ENCODE peak calls at places on chromosomes 6 and 20, in five cellular contexts. One of them, this sample, is unnamed.

GRCh38 chr20:53036992-53037391 is 64.8 kb downstream of the TSHZ2 start:
- DNase-seq in GM23338: no peak
- DNase-seq in A172: no peak
- DNase-seq in NCI-H526: no peak
- DNase-seq in kidney tubule cell: peak
- DNase-seq in this sample: no peak

GRCh38 chr6:46098678-46099077 is 31.1 kb upstream of the ENPP4 start:
- DNase-seq in GM23338: no peak
- DNase-seq in A172: no peak
- DNase-seq in NCI-H526: peak
- DNase-seq in kidney tubule cell: peak
- DNase-seq in this sample: no peak

GRCh38 chr6:149483849-149484635 is 772 bp downstream of the ZC3H12D start:
- DNase-seq in GM23338: no peak
- DNase-seq in A172: no peak
- DNase-seq in NCI-H526: no peak
- DNase-seq in kidney tubule cell: no peak
- DNase-seq in this sample: no peak

GRCh38 chr6:116072368-116072767 is 11.7 kb upstream of the FRK start:
- DNase-seq in GM23338: no peak
- DNase-seq in A172: no peak
- DNase-seq in NCI-H526: no peak
- DNase-seq in kidney tubule cell: no peak
- DNase-seq in this sample: peak

GRCh38 chr6:51468704-51469103 is 618.7 kb downstream of the PKHD1 start:
- DNase-seq in GM23338: no peak
- DNase-seq in A172: no peak
- DNase-seq in NCI-H526: no peak
- DNase-seq in kidney tubule cell: no peak
- DNase-seq in this sample: no peak

GRCh38 chr6:19715166-19715558 is 122.0 kb upstream of the ID4 start:
- DNase-seq in GM23338: peak
- DNase-seq in A172: peak
- DNase-seq in NCI-H526: no peak
- DNase-seq in kidney tubule cell: peak
- DNase-seq in this sample: peak

GRCh38 chr6:100809346-100809745 is 71.8 kb downstream of the ASCC3 start:
- DNase-seq in GM23338: no peak
- DNase-seq in A172: no peak
- DNase-seq in NCI-H526: no peak
- DNase-seq in kidney tubule cell: no peak
- DNase-seq in this sample: no peak

GRCh38 chr6:84346372-84346771 is 118.9 kb upstream of the CEP162 start:
- DNase-seq in GM23338: peak
- DNase-seq in A172: no peak
- DNase-seq in NCI-H526: no peak
- DNase-seq in kidney tubule cell: no peak
- DNase-seq in this sample: no peak

GRCh38 chr6:168150551-168151444 is 71.8 kb upstream of the FRMD1 start:
- DNase-seq in GM23338: peak
- DNase-seq in A172: no peak
- DNase-seq in NCI-H526: peak
- DNase-seq in kidney tubule cell: peak
- DNase-seq in this sample: no peak

GRCh38 chr20:23659989-23660837 is 22.5 kb upstream of the CST3 start:
- DNase-seq in GM23338: no peak
- DNase-seq in A172: no peak
- DNase-seq in NCI-H526: no peak
- DNase-seq in kidney tubule cell: peak
- DNase-seq in this sample: no peak

GRCh38 chr6:1738682-1739081 is 129.0 kb downstream of the FOXC1 start:
- DNase-seq in GM23338: no peak
- DNase-seq in A172: no peak
- DNase-seq in NCI-H526: no peak
- DNase-seq in kidney tubule cell: no peak
- DNase-seq in this sample: no peak

GRCh38 chr20:59585714-59586404 is 18.5 kb upstream of the PHACTR3 start:
- DNase-seq in GM23338: no peak
- DNase-seq in A172: no peak
- DNase-seq in NCI-H526: no peak
- DNase-seq in kidney tubule cell: no peak
- DNase-seq in this sample: no peak

GRCh38 chr6:161608771-161609170 is 334.9 kb upstream of the AGPAT4 start:
- DNase-seq in GM23338: no peak
- DNase-seq in A172: no peak
- DNase-seq in NCI-H526: no peak
- DNase-seq in kidney tubule cell: no peak
- DNase-seq in this sample: no peak

GRCh38 chr20:61802721-61803311 is 262.9 kb downstream of the TAF4 start:
- DNase-seq in GM23338: no peak
- DNase-seq in A172: no peak
- DNase-seq in NCI-H526: no peak
- DNase-seq in kidney tubule cell: no peak
- DNase-seq in this sample: no peak

GRCh38 chr6:135270676-135271536 is 89.8 kb downstream of the MYB start:
- DNase-seq in GM23338: peak
- DNase-seq in A172: no peak
- DNase-seq in NCI-H526: no peak
- DNase-seq in kidney tubule cell: peak
- DNase-seq in this sample: no peak

GRCh38 chr20:4835244-4836177 is 113.8 kb downstream of the PRND start:
- DNase-seq in GM23338: no peak
- DNase-seq in A172: no peak
- DNase-seq in NCI-H526: no peak
- DNase-seq in kidney tubule cell: no peak
- DNase-seq in this sample: no peak

GRCh38 chr20:62382306-62383198 is 4.4 kb upstream of the RPS21 start:
- DNase-seq in GM23338: peak
- DNase-seq in A172: peak
- DNase-seq in NCI-H526: peak
- DNase-seq in kidney tubule cell: peak
- DNase-seq in this sample: peak

GRCh38 chr6:142548571-142548970 is 246.8 kb downstream of the ADGRG6 start:
- DNase-seq in GM23338: no peak
- DNase-seq in A172: no peak
- DNase-seq in NCI-H526: no peak
- DNase-seq in kidney tubule cell: peak
- DNase-seq in this sample: no peak

GRCh38 chr6:160510199-160510598 is 153.9 kb downstream of the LPA start:
- DNase-seq in GM23338: no peak
- DNase-seq in A172: peak
- DNase-seq in NCI-H526: no peak
- DNase-seq in kidney tubule cell: no peak
- DNase-seq in this sample: no peak

GRCh38 chr20:23142162-23143050 is 56.3 kb upstream of the CD93 start:
- DNase-seq in GM23338: no peak
- DNase-seq in A172: no peak
- DNase-seq in NCI-H526: no peak
- DNase-seq in kidney tubule cell: no peak
- DNase-seq in this sample: no peak

GRCh38 chr6:67184405-67184804 is 1450.7 kb upstream of the ADGRB3 start:
- DNase-seq in GM23338: no peak
- DNase-seq in A172: no peak
- DNase-seq in NCI-H526: no peak
- DNase-seq in kidney tubule cell: no peak
- DNase-seq in this sample: no peak

GRCh38 chr6:57262901-57263694 is 41.0 kb upstream of the RAB23 start:
- DNase-seq in GM23338: no peak
- DNase-seq in A172: peak
- DNase-seq in NCI-H526: no peak
- DNase-seq in kidney tubule cell: no peak
- DNase-seq in this sample: peak

GRCh38 chr20:46131396-46131795 is 13.3 kb downstream of the CD40 start:
- DNase-seq in GM23338: no peak
- DNase-seq in A172: no peak
- DNase-seq in NCI-H526: no peak
- DNase-seq in kidney tubule cell: no peak
- DNase-seq in this sample: no peak

GRCh38 chr6:46010771-46011170 is 4.9 kb downstream of the CLIC5 start:
- DNase-seq in GM23338: no peak
- DNase-seq in A172: no peak
- DNase-seq in NCI-H526: no peak
- DNase-seq in kidney tubule cell: peak
- DNase-seq in this sample: no peak

GRCh38 chr6:118706702-118707101 is 55.3 kb upstream of the CEP85L start:
- DNase-seq in GM23338: peak
- DNase-seq in A172: no peak
- DNase-seq in NCI-H526: no peak
- DNase-seq in kidney tubule cell: peak
- DNase-seq in this sample: peak

GRCh38 chr6:157608221-157609075 is 214.6 kb upstream of the SNX9 start:
- DNase-seq in GM23338: no peak
- DNase-seq in A172: no peak
- DNase-seq in NCI-H526: no peak
- DNase-seq in kidney tubule cell: no peak
- DNase-seq in this sample: no peak

GRCh38 chr20:29741894-29742698 is 1515.4 kb upstream of the DEFB115 start:
- DNase-seq in GM23338: no peak
- DNase-seq in A172: no peak
- DNase-seq in NCI-H526: no peak
- DNase-seq in kidney tubule cell: no peak
- DNase-seq in this sample: no peak

GRCh38 chr20:59515013-59515905 is 89.1 kb upstream of the PHACTR3 start:
- DNase-seq in GM23338: peak
- DNase-seq in A172: peak
- DNase-seq in NCI-H526: peak
- DNase-seq in kidney tubule cell: peak
- DNase-seq in this sample: peak

GRCh38 chr20:64191002-64191401 is 26.8 kb downstream of the MYT1 start:
- DNase-seq in GM23338: no peak
- DNase-seq in A172: no peak
- DNase-seq in NCI-H526: no peak
- DNase-seq in kidney tubule cell: no peak
- DNase-seq in this sample: no peak

GRCh38 chr6:43725643-43726580 is 38.3 kb upstream of the MRPS18A start:
- DNase-seq in GM23338: no peak
- DNase-seq in A172: no peak
- DNase-seq in NCI-H526: no peak
- DNase-seq in kidney tubule cell: no peak
- DNase-seq in this sample: no peak

GRCh38 chr6:169427856-169428255 is 174.2 kb upstream of the THBS2 start:
- DNase-seq in GM23338: peak
- DNase-seq in A172: no peak
- DNase-seq in NCI-H526: no peak
- DNase-seq in kidney tubule cell: peak
- DNase-seq in this sample: peak

GRCh38 chr20:51541189-51542032 is 1.1 kb downstream of the NFATC2 start:
- DNase-seq in GM23338: peak
- DNase-seq in A172: no peak
- DNase-seq in NCI-H526: peak
- DNase-seq in kidney tubule cell: peak
- DNase-seq in this sample: no peak

GRCh38 chr6:75893058-75893775 is 144.2 kb downstream of the MYO6 start:
- DNase-seq in GM23338: peak
- DNase-seq in A172: peak
- DNase-seq in NCI-H526: peak
- DNase-seq in kidney tubule cell: peak
- DNase-seq in this sample: peak

GRCh38 chr6:170049641-170050491 is 241.0 kb downstream of the DLL1 start:
- DNase-seq in GM23338: no peak
- DNase-seq in A172: no peak
- DNase-seq in NCI-H526: no peak
- DNase-seq in kidney tubule cell: no peak
- DNase-seq in this sample: no peak

GRCh38 chr6:40848038-40848437 is 191.0 kb downstream of the UNC5CL start:
- DNase-seq in GM23338: no peak
- DNase-seq in A172: peak
- DNase-seq in NCI-H526: no peak
- DNase-seq in kidney tubule cell: no peak
- DNase-seq in this sample: no peak

GRCh38 chr6:2378891-2379652 is 133.7 kb upstream of the GMDS start:
- DNase-seq in GM23338: no peak
- DNase-seq in A172: peak
- DNase-seq in NCI-H526: no peak
- DNase-seq in kidney tubule cell: peak
- DNase-seq in this sample: no peak

GRCh38 chr20:24465730-24466129 is 3.7 kb upstream of the SYNDIG1 start:
- DNase-seq in GM23338: no peak
- DNase-seq in A172: peak
- DNase-seq in NCI-H526: no peak
- DNase-seq in kidney tubule cell: peak
- DNase-seq in this sample: no peak

GRCh38 chr20:51752343-51752951 is 15.7 kb downstream of the ATP9A start:
- DNase-seq in GM23338: no peak
- DNase-seq in A172: peak
- DNase-seq in NCI-H526: no peak
- DNase-seq in kidney tubule cell: peak
- DNase-seq in this sample: peak

This sample was measured in NCI-H226.